ENCODE peak calls at places on chromosomes 12 and 14, in eight cellular contexts. Y is AG10803, N is foreskin fibroblast, B is IMR-90, W is prostate gland, Q is tibial nerve, V is neuronal stem cell, I is MM.1S. R is an unnamed sample.

GRCh38 chr12:52295663-52296062 is 4.3 kb upstream of the KRT81 start:
- DNase-seq in Y (peak), N (no peak), B (no peak), W (no peak), Q (no peak), V (no peak), I (no peak), R (no peak)

GRCh38 chr12:2613674-2614073 is 181.1 kb upstream of the FKBP4 start:
- DNase-seq in Y (peak), N (peak), B (peak), W (no peak), Q (no peak), V (no peak), I (no peak), R (peak)

GRCh38 chr12:40152783-40153383 is 47.0 kb upstream of the SLC2A13 start:
- DNase-seq in Y (peak), N (peak), B (peak), W (peak), Q (peak), V (peak), I (peak), R (peak)

GRCh38 chr14:24605435-24606190 is 3.9 kb downstream of the GZMH start:
- DNase-seq in Y (peak), N (no peak), B (no peak), W (no peak), Q (no peak), V (no peak), I (peak), R (peak)

GRCh38 chr14:78701246-78701645 is 531.1 kb downstream of the NRXN3 start:
- DNase-seq in Y (no peak), N (no peak), B (peak), W (no peak), Q (no peak), V (no peak), I (no peak), R (no peak)

GRCh38 chr12:124188059-124188458 is 106.8 kb upstream of the RFLNA start:
- DNase-seq in Y (no peak), N (no peak), B (no peak), W (no peak), Q (no peak), V (no peak), I (no peak), R (no peak)

GRCh38 chr12:67355428-67356385 is 86.5 kb downstream of the CAND1 start:
- DNase-seq in Y (peak), N (peak), B (peak), W (no peak), Q (no peak), V (peak), I (peak), R (peak)

GRCh38 chr14:40312296-40312695 is 880.1 kb upstream of the FBXO33 start:
- DNase-seq in Y (no peak), N (no peak), B (no peak), W (no peak), Q (no peak), V (no peak), I (no peak), R (no peak)

GRCh38 chr12:89663577-89664357 is 44.9 kb downstream of the ATP2B1 start:
- DNase-seq in Y (peak), N (peak), B (peak), W (no peak), Q (no peak), V (no peak), I (no peak), R (peak)

GRCh38 chr12:93191956-93192355 is 185.8 kb upstream of the NUDT4 start:
- DNase-seq in Y (peak), N (peak), B (no peak), W (no peak), Q (no peak), V (no peak), I (no peak), R (no peak)

GRCh38 chr14:68792022-68792829 is 641 bp downstream of the ZFP36L1 start:
- DNase-seq in Y (peak), N (no peak), B (no peak), W (no peak), Q (no peak), V (no peak), I (peak), R (peak)

GRCh38 chr14:24362241-24362960 is 5.6 kb upstream of the NFATC4 start:
- DNase-seq in Y (peak), N (no peak), B (peak), W (no peak), Q (no peak), V (no peak), I (no peak), R (no peak)

GRCh38 chr12:44847888-44848770 is 28.0 kb downstream of the NELL2 start:
- DNase-seq in Y (no peak), N (no peak), B (no peak), W (no peak), Q (no peak), V (no peak), I (peak), R (no peak)

GRCh38 chr12:15856097-15856982 is 25.8 kb upstream of the STRAP start:
- DNase-seq in Y (peak), N (peak), B (peak), W (peak), Q (no peak), V (peak), I (peak), R (peak)

GRCh38 chr12:111753144-111753881 is 13.4 kb upstream of the ALDH2 start:
- DNase-seq in Y (peak), N (peak), B (peak), W (peak), Q (no peak), V (no peak), I (no peak), R (peak)

GRCh38 chr14:81400202-81400678 is at the start of gene STON2:
- DNase-seq in Y (peak), N (peak), B (no peak), W (peak), Q (no peak), V (no peak), I (peak), R (no peak)

GRCh38 chr14:77603031-77603430 is 13.4 kb downstream of the SPTLC2 start:
- DNase-seq in Y (no peak), N (no peak), B (peak), W (no peak), Q (no peak), V (no peak), I (no peak), R (peak)

GRCh38 chr12:104215638-104216297 is at the start of gene TXNRD1:
- DNase-seq in Y (peak), N (peak), B (peak), W (peak), Q (peak), V (peak), I (peak), R (peak)

GRCh38 chr14:73231874-73232851 is 5.1 kb upstream of the PAPLN start:
- DNase-seq in Y (no peak), N (no peak), B (no peak), W (no peak), Q (peak), V (no peak), I (no peak), R (peak)

GRCh38 chr14:41605550-41606248 is 977 bp upstream of the LRFN5 start:
- DNase-seq in Y (peak), N (no peak), B (peak), W (no peak), Q (no peak), V (peak), I (no peak), R (no peak)

GRCh38 chr12:10179871-10180270 is 1.0 kb downstream of the TMEM52B start:
- DNase-seq in Y (no peak), N (no peak), B (peak), W (no peak), Q (no peak), V (no peak), I (no peak), R (no peak)

GRCh38 chr12:5989621-5990020 is 44.6 kb upstream of the ANO2 start:
- DNase-seq in Y (no peak), N (no peak), B (no peak), W (no peak), Q (no peak), V (no peak), I (no peak), R (no peak)

GRCh38 chr12:111991535-111991934 is 21.4 kb downstream of the TMEM116 start:
- DNase-seq in Y (no peak), N (no peak), B (no peak), W (no peak), Q (no peak), V (no peak), I (no peak), R (no peak)

GRCh38 chr12:24948816-24949722 is at the start of gene BCAT1:
- DNase-seq in Y (peak), N (peak), B (peak), W (peak), Q (peak), V (peak), I (peak), R (peak)

GRCh38 chr14:59464651-59465569 is at the start of gene GPR135:
- DNase-seq in Y (peak), N (peak), B (peak), W (peak), Q (peak), V (peak), I (peak), R (peak)

GRCh38 chr12:111360325-111360930 is 8.5 kb downstream of the PHETA1 start:
- DNase-seq in Y (peak), N (no peak), B (no peak), W (no peak), Q (no peak), V (no peak), I (no peak), R (no peak)

GRCh38 chr14:75049731-75050201 is 1.5 kb downstream of the MLH3 start:
- DNase-seq in Y (peak), N (no peak), B (no peak), W (no peak), Q (no peak), V (no peak), I (no peak), R (no peak)

GRCh38 chr14:75047506-75047905 is 3.8 kb downstream of the MLH3 start:
- DNase-seq in Y (peak), N (peak), B (peak), W (no peak), Q (no peak), V (no peak), I (no peak), R (no peak)

GRCh38 chr14:75050852-75051555 is at the start of gene MLH3:
- DNase-seq in Y (peak), N (peak), B (peak), W (peak), Q (peak), V (peak), I (peak), R (peak)

GRCh38 chr14:75048101-75048500 is 3.2 kb downstream of the MLH3 start:
- DNase-seq in Y (no peak), N (no peak), B (no peak), W (no peak), Q (no peak), V (no peak), I (no peak), R (no peak)

GRCh38 chr14:75049136-75049535 is 2.1 kb downstream of the MLH3 start:
- DNase-seq in Y (no peak), N (no peak), B (no peak), W (no peak), Q (no peak), V (no peak), I (no peak), R (no peak)
- H3K4me3 ChIP-seq in Y (no peak), N (no peak), B (no peak), W (no peak), Q (no peak), V (no peak), I (no peak), R (no peak)

GRCh38 chr12:59115995-59116394 is 195.7 kb upstream of the LRIG3 start:
- DNase-seq in Y (no peak), N (no peak), B (no peak), W (no peak), Q (no peak), V (no peak), I (no peak), R (peak)
- H3K4me3 ChIP-seq in Y (no peak), N (no peak), B (no peak), W (no peak), Q (no peak), V (no peak), I (no peak), R (no peak)

DNA sequence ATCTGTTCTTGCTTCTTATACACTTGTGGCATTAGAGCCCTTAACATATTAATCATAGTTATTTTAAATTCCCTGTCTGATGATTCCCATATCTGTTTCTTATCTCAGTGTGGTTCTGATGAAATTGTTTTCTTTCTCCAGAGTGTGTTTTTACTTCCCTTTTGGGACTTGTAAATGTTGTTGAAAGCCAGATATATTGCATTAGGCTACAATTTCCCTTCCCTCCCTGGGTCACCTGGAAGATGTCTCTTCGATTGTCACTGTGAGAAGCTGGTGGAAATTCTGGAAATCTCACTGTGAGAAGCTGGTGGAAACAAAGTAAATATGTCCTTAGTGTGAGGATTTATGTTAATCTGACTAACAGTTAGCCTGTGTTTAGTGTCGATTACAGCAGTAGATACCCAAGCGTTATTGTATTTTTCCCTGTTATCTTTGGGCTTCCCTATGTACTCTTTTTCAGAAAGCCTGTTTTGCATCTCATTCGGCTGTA is 717.3 kb downstream of the TRHDE start:
- DNase-seq in Y (no peak), N (no peak), B (no peak), W (no peak), Q (no peak), V (no peak), I (no peak), R (no peak)
- H3K4me3 ChIP-seq in Y (no peak), N (no peak), B (no peak), W (no peak), Q (no peak), V (no peak), I (no peak), R (no peak)

DNA sequence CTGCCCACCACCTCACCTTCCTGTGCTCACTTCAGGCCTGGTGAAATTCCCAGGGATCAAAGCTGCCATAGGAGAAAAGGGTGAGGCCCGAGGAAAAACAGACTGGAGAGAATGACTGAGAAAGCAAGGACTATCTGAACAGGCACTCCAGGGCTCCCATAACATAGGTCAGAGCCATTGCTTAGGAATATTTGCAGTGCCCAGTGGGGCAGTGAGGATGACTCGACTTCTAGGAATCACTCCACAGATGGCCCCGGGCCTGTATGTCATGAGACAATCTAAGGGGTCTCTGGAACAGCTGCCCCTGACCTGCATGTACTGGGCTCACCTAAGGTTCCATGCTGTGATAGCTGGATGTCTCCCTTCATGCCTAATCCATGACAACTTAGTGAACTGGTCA is 51.6 kb downstream of the GPHB5 start:
- DNase-seq in Y (no peak), N (no peak), B (peak), W (no peak), Q (no peak), V (no peak), I (no peak), R (no peak)
- H3K4me3 ChIP-seq in Y (no peak), N (no peak), B (no peak), W (no peak), Q (no peak), V (no peak), I (no peak), R (no peak)

DNA sequence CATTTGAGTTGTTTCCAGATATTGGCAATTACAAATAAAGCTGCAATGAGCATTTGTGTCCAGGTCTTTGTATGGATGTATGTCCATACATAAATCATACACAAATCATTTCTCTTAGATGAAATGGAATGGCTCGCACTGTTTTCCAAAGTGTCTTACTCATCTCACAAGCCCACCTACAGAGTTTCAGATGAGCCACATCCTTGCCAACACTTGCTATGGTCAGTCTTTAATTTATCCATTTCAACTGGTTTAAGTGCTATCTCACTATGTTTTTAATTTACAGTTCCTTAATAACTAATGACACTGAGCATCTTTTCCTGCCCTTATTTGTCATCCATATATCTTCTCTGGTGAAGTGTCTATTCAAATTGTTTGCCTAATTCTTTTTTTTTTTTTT is 132.9 kb upstream of the DIO3 start:
- DNase-seq in Y (no peak), N (no peak), B (no peak), W (no peak), Q (no peak), V (no peak), I (no peak), R (no peak)
- H3K4me3 ChIP-seq in Y (no peak), N (no peak), B (no peak), W (no peak), Q (no peak), V (no peak), I (no peak), R (no peak)

GRCh38 chr12:105567061-105567460 is 236.6 kb downstream of the C12orf75 start:
- DNase-seq in Y (no peak), N (no peak), B (no peak), W (no peak), Q (no peak), V (no peak), I (no peak), R (no peak)

GRCh38 chr12:105559292-105559691 is 228.8 kb downstream of the C12orf75 start:
- DNase-seq in Y (no peak), N (no peak), B (no peak), W (no peak), Q (no peak), V (no peak), I (no peak), R (no peak)

GRCh38 chr12:105561981-105562726 is 231.7 kb downstream of the C12orf75 start:
- DNase-seq in Y (peak), N (peak), B (peak), W (peak), Q (no peak), V (no peak), I (no peak), R (peak)

DNA sequence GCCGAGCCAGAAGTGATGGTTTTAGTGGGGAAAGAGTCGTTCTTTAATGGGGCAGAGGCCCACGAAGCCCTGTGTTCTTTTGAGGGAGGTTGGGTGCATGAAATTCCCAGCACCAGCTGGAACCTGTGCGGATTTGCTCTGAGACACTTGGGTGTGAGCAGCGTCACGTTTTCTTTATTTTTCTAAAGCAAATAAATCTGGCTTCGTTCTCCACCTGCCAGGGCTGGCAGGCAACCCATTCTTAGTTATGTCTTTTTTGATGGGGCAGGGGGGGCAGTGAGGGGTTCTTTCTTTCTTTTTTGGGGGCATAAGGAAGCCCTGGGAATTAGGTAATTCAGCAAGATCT is 232.2 kb downstream of the C12orf75 start:
- DNase-seq in Y (no peak), N (no peak), B (no peak), W (peak), Q (no peak), V (no peak), I (no peak), R (no peak)
- H3K4me3 ChIP-seq in Y (no peak), N (no peak), B (peak), W (no peak), Q (no peak), V (no peak), I (no peak), R (no peak)

DNA sequence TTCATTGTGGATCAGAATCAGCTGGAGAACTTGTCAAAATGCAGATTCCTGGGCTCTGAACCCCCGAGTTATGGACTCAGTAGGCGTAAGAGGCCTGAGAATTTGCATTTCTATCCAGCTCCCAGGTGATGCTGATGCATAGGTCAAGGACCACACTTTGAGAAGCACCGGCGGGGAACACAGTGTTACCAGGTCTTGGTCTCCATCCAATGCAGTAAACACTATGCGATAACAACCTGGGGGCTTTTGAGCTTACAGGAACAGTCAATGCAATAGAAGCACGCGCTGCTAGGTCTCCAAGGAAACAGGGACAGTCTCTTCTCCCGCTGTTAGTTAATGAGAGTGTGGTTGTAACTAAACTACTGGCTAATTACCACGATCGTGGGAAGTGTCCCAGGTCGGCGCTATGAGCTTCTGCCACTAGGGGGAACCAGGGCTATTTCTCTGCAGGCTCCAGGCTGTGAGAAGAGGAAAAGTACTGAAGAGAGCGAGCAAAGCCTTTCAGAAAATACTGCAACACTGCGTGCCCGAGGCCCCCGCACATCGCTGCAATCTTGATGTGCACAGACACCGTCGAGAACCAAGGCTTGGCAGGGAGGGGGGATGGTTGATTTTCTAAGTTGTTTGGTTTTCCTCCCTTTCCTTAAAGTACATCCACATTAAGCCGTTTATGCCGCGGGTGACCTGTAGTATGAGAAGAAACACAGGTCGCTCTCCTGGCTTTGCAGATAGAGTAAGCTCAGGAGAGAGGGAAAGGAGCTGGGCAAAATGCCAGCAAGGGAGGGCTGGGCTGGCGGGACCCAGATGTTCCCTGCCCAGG is 52.0 kb upstream of the KCNA1 start:
- DNase-seq in Y (peak), N (peak), B (peak), W (peak), Q (peak), V (peak), I (peak), R (peak)
- H3K4me3 ChIP-seq in Y (peak), N (peak), B (no peak), W (peak), Q (no peak), V (no peak), I (peak), R (no peak)

GRCh38 chr14:89417469-89418225 is 614 bp upstream of the FOXN3 start:
- DNase-seq in Y (peak), N (peak), B (peak), W (peak), Q (no peak), V (peak), I (peak), R (peak)
- H3K4me3 ChIP-seq in Y (peak), N (peak), B (peak), W (peak), Q (peak), V (peak), I (peak), R (no peak)